ENCODE peak calls at places on chromosomes 6 and 20, in five cellular contexts. F, J, V, K and R are unnamed samples.

GRCh38 chr20:51020657-51021056 is 2.2 kb downstream of the KCNG1 start:
- DNase-seq in K (no peak), J (no peak), F (no peak), V (no peak), R (no peak)

GRCh38 chr6:15874821-15875220 is 212.0 kb upstream of the DTNBP1 start:
- DNase-seq in F (no peak), V (no peak), K (no peak), J (no peak), R (no peak)

GRCh38 chr20:56400001-56400640 is 7.7 kb downstream of the CSTF1 start:
- DNase-seq in J (no peak), K (peak; percentile 41), V (no peak), F (no peak), R (peak; percentile 69)

GRCh38 chr6:42914546-42914945 is 1.3 kb upstream of the PTCRA start:
- DNase-seq in F (no peak), V (no peak), J (no peak), K (no peak), R (no peak)

GRCh38 chr6:169454204-169454871 is 200.7 kb upstream of the THBS2 start:
- DNase-seq in K (no peak), F (no peak), V (no peak), J (no peak), R (peak; percentile 27)

GRCh38 chr20:36133821-36134220 is 20.7 kb upstream of the EPB41L1 start:
- DNase-seq in F (no peak), J (no peak), V (no peak), K (no peak), R (no peak)

GRCh38 chr20:36833275-36834020 is 42.5 kb upstream of the TLDC2 start:
- DNase-seq in K (no peak), V (peak; percentile 72), J (no peak), F (no peak), R (no peak)

GRCh38 chr20:15700147-15700765 is 873.0 kb downstream of the KIF16B start:
- DNase-seq in V (no peak), J (no peak), K (no peak), F (no peak), R (no peak)

GRCh38 chr6:149289966-149290365 is 27.5 kb upstream of the TAB2 start:
- DNase-seq in K (no peak), J (no peak), F (no peak), V (no peak), R (no peak)

GRCh38 chr6:131205891-131206290 is 70.6 kb downstream of the AKAP7 start:
- DNase-seq in K (no peak), J (no peak), F (no peak), V (no peak), R (no peak)
- TF ChIP-seq CTCF in K (no peak), J (no peak), F (no peak), V (no peak), R (no peak)

GRCh38 chr20:43984587-43984986 is 69.9 kb downstream of the TOX2 start:
- DNase-seq in V (no peak), K (no peak), J (no peak), F (no peak), R (no peak)

GRCh38 chr20:43987531-43987930 is 72.9 kb downstream of the TOX2 start:
- DNase-seq in K (no peak), V (no peak), J (no peak), F (no peak), R (no peak)

GRCh38 chr20:43985121-43985520 is 70.5 kb downstream of the TOX2 start:
- DNase-seq in K (no peak), V (peak; percentile 71), J (no peak), F (no peak), R (no peak)

GRCh38 chr20:43987018-43987417 is 72.4 kb downstream of the TOX2 start:
- DNase-seq in J (no peak), F (no peak), V (no peak), K (no peak), R (no peak)

GRCh38 chr20:43985608-43986316 is 71.1 kb downstream of the TOX2 start:
- DNase-seq in V (peak; percentile 79), J (no peak), K (no peak), F (no peak), R (no peak)
- TF ChIP-seq CTCF in V (no peak), J (no peak), K (no peak), F (no peak), R (no peak)

GRCh38 chr6:3775386-3775785 is 23.9 kb upstream of the PXDC1 start:
- DNase-seq in F (no peak), K (no peak), V (no peak), J (no peak), R (no peak)

GRCh38 chr6:3775906-3776305 is 24.4 kb upstream of the PXDC1 start:
- DNase-seq in K (no peak), F (no peak), J (no peak), V (no peak), R (no peak)

GRCh38 chr6:3778701-3779573 is 27.4 kb upstream of the PXDC1 start:
- DNase-seq in J (no peak), K (no peak), V (no peak), F (no peak), R (no peak)

GRCh38 chr6:3777695-3778461 is 26.4 kb upstream of the PXDC1 start:
- DNase-seq in J (no peak), K (no peak), V (no peak), F (no peak), R (no peak)

GRCh38 chr6:3776881-3777507 is 25.5 kb upstream of the PXDC1 start:
- DNase-seq in J (no peak), F (no peak), K (peak; percentile 51), V (no peak), R (no peak)
- TF ChIP-seq CTCF in J (no peak), F (no peak), K (no peak), V (no peak), R (no peak)

GRCh38 chr6:112877134-112878100 is 530.3 kb downstream of the RFPL4B start:
- DNase-seq in J (no peak), F (no peak), V (no peak), K (no peak), R (peak; percentile 67)
- TF ChIP-seq CTCF in J (no peak), F (no peak), V (peak; percentile 32), K (no peak), R (no peak)

GRCh38 chr20:4519530-4519929 is 202.2 kb upstream of the PRND start:
- DNase-seq in V (no peak), F (no peak), K (no peak), J (no peak), R (no peak)
- TF ChIP-seq CTCF in V (peak; percentile 14), F (peak; percentile 57), K (peak; percentile 24), J (no peak), R (peak; percentile 51)

DNA sequence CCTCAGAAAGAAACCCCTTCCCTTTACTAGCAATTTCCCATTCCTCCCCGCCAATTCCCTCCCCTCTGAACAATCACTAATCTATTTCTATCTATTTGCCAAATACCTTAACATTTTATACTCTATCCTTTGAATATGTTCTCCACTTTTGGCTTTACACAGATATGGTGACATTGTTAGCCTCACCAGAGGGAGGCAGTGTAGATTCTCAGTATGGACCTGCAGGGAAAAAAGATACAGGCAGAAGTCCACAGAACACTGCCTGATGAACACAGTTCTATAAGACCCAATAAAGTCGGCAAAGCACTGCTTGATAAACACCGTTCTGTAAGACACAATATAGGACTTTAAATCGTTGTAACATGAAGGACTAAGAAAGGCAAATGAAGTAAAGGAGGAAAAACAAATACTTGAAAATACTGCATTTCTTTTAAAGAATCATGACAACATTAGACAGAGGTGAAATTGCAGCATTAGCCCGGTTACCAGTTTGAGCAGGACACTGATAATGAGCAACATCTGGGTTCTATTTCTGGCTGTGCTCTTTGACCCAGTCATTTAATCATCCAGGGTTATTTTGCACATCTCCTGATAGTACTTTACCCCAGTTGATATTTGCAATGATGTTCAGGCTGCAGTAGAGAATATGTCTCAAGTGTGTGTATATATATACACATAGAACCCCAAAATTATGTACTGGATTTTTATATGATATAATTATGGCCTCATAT is 296.8 kb downstream of the UTRN start:
- DNase-seq in J (no peak), F (no peak), K (peak; percentile 5), V (no peak), R (no peak)
- TF ChIP-seq CTCF in J (no peak), F (peak; percentile 48), K (peak; percentile 46), V (peak; percentile 40), R (peak; percentile 44)

GRCh38 chr6:111668410-111668809 is 62.7 kb upstream of the TRAF3IP2 start:
- DNase-seq in V (no peak), J (no peak), F (no peak), K (peak; percentile 17), R (no peak)
- TF ChIP-seq CTCF in V (no peak), J (no peak), F (no peak), K (no peak), R (peak; percentile 26)

GRCh38 chr6:106924699-106925523 is 49.6 kb downstream of the CD24 start:
- DNase-seq in F (no peak), J (no peak), V (no peak), K (no peak), R (no peak)
- TF ChIP-seq CTCF in F (no peak), J (no peak), V (no peak), K (no peak), R (no peak)